ENCODE peak calls at places on chromosome 15, in six cellular contexts. One of them, this sample, is unnamed.

GRCh38 chr15:36940636-36941285 is 159.6 kb downstream of the MEIS2 start:
- DNase-seq in HFFc6: no peak
- DNase-seq in stimulated activated CD8-positive, alpha-beta memory T cell treated with anti-CD3 and anti-CD28 coated beads, Interleukin-4, amount 100 ng/mL, for 1 hour: no peak
- DNase-seq in AG10803: no peak
- DNase-seq in T-helper 17 cell: no peak
- DNase-seq in stimulated activated effector memory CD8-positive, alpha-beta T cell treated with anti-CD3 and anti-CD28 coated beads, Interleukin-12 subunit alpha, Interleukin-12 subunit beta, amount 100 ng/mL, for 72 hours: no peak
- DNase-seq in this sample: no peak

GRCh38 chr15:79408041-79408440 is 24.1 kb upstream of the MINAR1 start:
- DNase-seq in HFFc6: peak
- DNase-seq in stimulated activated CD8-positive, alpha-beta memory T cell treated with anti-CD3 and anti-CD28 coated beads, Interleukin-4, amount 100 ng/mL, for 1 hour: no peak
- DNase-seq in AG10803: peak
- DNase-seq in T-helper 17 cell: no peak
- DNase-seq in stimulated activated effector memory CD8-positive, alpha-beta T cell treated with anti-CD3 and anti-CD28 coated beads, Interleukin-12 subunit alpha, Interleukin-12 subunit beta, amount 100 ng/mL, for 72 hours: no peak
- DNase-seq in this sample: no peak

GRCh38 chr15:99187886-99188285 is 61.5 kb downstream of the TTC23 start:
- DNase-seq in HFFc6: no peak
- DNase-seq in stimulated activated CD8-positive, alpha-beta memory T cell treated with anti-CD3 and anti-CD28 coated beads, Interleukin-4, amount 100 ng/mL, for 1 hour: no peak
- DNase-seq in AG10803: no peak
- DNase-seq in T-helper 17 cell: no peak
- DNase-seq in stimulated activated effector memory CD8-positive, alpha-beta T cell treated with anti-CD3 and anti-CD28 coated beads, Interleukin-12 subunit alpha, Interleukin-12 subunit beta, amount 100 ng/mL, for 72 hours: no peak
- DNase-seq in this sample: no peak

GRCh38 chr15:50113187-50113505 is 5.9 kb downstream of the ATP8B4 start:
- DNase-seq in HFFc6: no peak
- DNase-seq in stimulated activated CD8-positive, alpha-beta memory T cell treated with anti-CD3 and anti-CD28 coated beads, Interleukin-4, amount 100 ng/mL, for 1 hour: no peak
- DNase-seq in AG10803: no peak
- DNase-seq in T-helper 17 cell: no peak
- DNase-seq in stimulated activated effector memory CD8-positive, alpha-beta T cell treated with anti-CD3 and anti-CD28 coated beads, Interleukin-12 subunit alpha, Interleukin-12 subunit beta, amount 100 ng/mL, for 72 hours: no peak
- DNase-seq in this sample: no peak

GRCh38 chr15:63041982-63042878 is at the start of gene TPM1:
- DNase-seq in HFFc6: peak
- DNase-seq in stimulated activated CD8-positive, alpha-beta memory T cell treated with anti-CD3 and anti-CD28 coated beads, Interleukin-4, amount 100 ng/mL, for 1 hour: no peak
- DNase-seq in AG10803: peak
- DNase-seq in T-helper 17 cell: no peak
- DNase-seq in stimulated activated effector memory CD8-positive, alpha-beta T cell treated with anti-CD3 and anti-CD28 coated beads, Interleukin-12 subunit alpha, Interleukin-12 subunit beta, amount 100 ng/mL, for 72 hours: peak
- DNase-seq in this sample: no peak

GRCh38 chr15:66252411-66253295 is 897 bp downstream of the MEGF11 start:
- DNase-seq in HFFc6: peak
- DNase-seq in stimulated activated CD8-positive, alpha-beta memory T cell treated with anti-CD3 and anti-CD28 coated beads, Interleukin-4, amount 100 ng/mL, for 1 hour: no peak
- DNase-seq in AG10803: peak
- DNase-seq in T-helper 17 cell: peak
- DNase-seq in stimulated activated effector memory CD8-positive, alpha-beta T cell treated with anti-CD3 and anti-CD28 coated beads, Interleukin-12 subunit alpha, Interleukin-12 subunit beta, amount 100 ng/mL, for 72 hours: peak
- DNase-seq in this sample: peak

GRCh38 chr15:40991355-40991754 is 38.1 kb downstream of the CHAC1 start:
- DNase-seq in HFFc6: no peak
- DNase-seq in stimulated activated CD8-positive, alpha-beta memory T cell treated with anti-CD3 and anti-CD28 coated beads, Interleukin-4, amount 100 ng/mL, for 1 hour: no peak
- DNase-seq in AG10803: no peak
- DNase-seq in T-helper 17 cell: no peak
- DNase-seq in stimulated activated effector memory CD8-positive, alpha-beta T cell treated with anti-CD3 and anti-CD28 coated beads, Interleukin-12 subunit alpha, Interleukin-12 subunit beta, amount 100 ng/mL, for 72 hours: no peak
- DNase-seq in this sample: no peak

GRCh38 chr15:98745650-98746374 is 97.5 kb downstream of the IGF1R start:
- DNase-seq in HFFc6: peak
- DNase-seq in stimulated activated CD8-positive, alpha-beta memory T cell treated with anti-CD3 and anti-CD28 coated beads, Interleukin-4, amount 100 ng/mL, for 1 hour: no peak
- DNase-seq in AG10803: peak
- DNase-seq in T-helper 17 cell: no peak
- DNase-seq in stimulated activated effector memory CD8-positive, alpha-beta T cell treated with anti-CD3 and anti-CD28 coated beads, Interleukin-12 subunit alpha, Interleukin-12 subunit beta, amount 100 ng/mL, for 72 hours: no peak
- DNase-seq in this sample: no peak

GRCh38 chr15:77851696-77852095 is 219.0 kb upstream of the LINGO1 start:
- DNase-seq in HFFc6: no peak
- DNase-seq in stimulated activated CD8-positive, alpha-beta memory T cell treated with anti-CD3 and anti-CD28 coated beads, Interleukin-4, amount 100 ng/mL, for 1 hour: no peak
- DNase-seq in AG10803: no peak
- DNase-seq in T-helper 17 cell: no peak
- DNase-seq in stimulated activated effector memory CD8-positive, alpha-beta T cell treated with anti-CD3 and anti-CD28 coated beads, Interleukin-12 subunit alpha, Interleukin-12 subunit beta, amount 100 ng/mL, for 72 hours: no peak
- DNase-seq in this sample: no peak

GRCh38 chr15:79475312-79475711 is 43.2 kb downstream of the MINAR1 start:
- DNase-seq in HFFc6: peak
- DNase-seq in stimulated activated CD8-positive, alpha-beta memory T cell treated with anti-CD3 and anti-CD28 coated beads, Interleukin-4, amount 100 ng/mL, for 1 hour: no peak
- DNase-seq in AG10803: peak
- DNase-seq in T-helper 17 cell: no peak
- DNase-seq in stimulated activated effector memory CD8-positive, alpha-beta T cell treated with anti-CD3 and anti-CD28 coated beads, Interleukin-12 subunit alpha, Interleukin-12 subunit beta, amount 100 ng/mL, for 72 hours: no peak
- DNase-seq in this sample: no peak

GRCh38 chr15:63288778-63289378 is 11.5 kb downstream of the APH1B start:
- DNase-seq in HFFc6: peak
- DNase-seq in stimulated activated CD8-positive, alpha-beta memory T cell treated with anti-CD3 and anti-CD28 coated beads, Interleukin-4, amount 100 ng/mL, for 1 hour: no peak
- DNase-seq in AG10803: peak
- DNase-seq in T-helper 17 cell: no peak
- DNase-seq in stimulated activated effector memory CD8-positive, alpha-beta T cell treated with anti-CD3 and anti-CD28 coated beads, Interleukin-12 subunit alpha, Interleukin-12 subunit beta, amount 100 ng/mL, for 72 hours: no peak
- DNase-seq in this sample: peak

GRCh38 chr15:39828374-39828931 is 45.8 kb upstream of the FSIP1 start:
- DNase-seq in HFFc6: peak
- DNase-seq in stimulated activated CD8-positive, alpha-beta memory T cell treated with anti-CD3 and anti-CD28 coated beads, Interleukin-4, amount 100 ng/mL, for 1 hour: no peak
- DNase-seq in AG10803: peak
- DNase-seq in T-helper 17 cell: no peak
- DNase-seq in stimulated activated effector memory CD8-positive, alpha-beta T cell treated with anti-CD3 and anti-CD28 coated beads, Interleukin-12 subunit alpha, Interleukin-12 subunit beta, amount 100 ng/mL, for 72 hours: no peak
- DNase-seq in this sample: no peak

GRCh38 chr15:86183765-86184491 is 104.3 kb downstream of the AGBL1 start:
- DNase-seq in HFFc6: no peak
- DNase-seq in stimulated activated CD8-positive, alpha-beta memory T cell treated with anti-CD3 and anti-CD28 coated beads, Interleukin-4, amount 100 ng/mL, for 1 hour: no peak
- DNase-seq in AG10803: no peak
- DNase-seq in T-helper 17 cell: no peak
- DNase-seq in stimulated activated effector memory CD8-positive, alpha-beta T cell treated with anti-CD3 and anti-CD28 coated beads, Interleukin-12 subunit alpha, Interleukin-12 subunit beta, amount 100 ng/mL, for 72 hours: no peak
- DNase-seq in this sample: no peak

GRCh38 chr15:38070778-38071177 is 136.3 kb downstream of the TMCO5A start:
- DNase-seq in HFFc6: no peak
- DNase-seq in stimulated activated CD8-positive, alpha-beta memory T cell treated with anti-CD3 and anti-CD28 coated beads, Interleukin-4, amount 100 ng/mL, for 1 hour: no peak
- DNase-seq in AG10803: no peak
- DNase-seq in T-helper 17 cell: no peak
- DNase-seq in stimulated activated effector memory CD8-positive, alpha-beta T cell treated with anti-CD3 and anti-CD28 coated beads, Interleukin-12 subunit alpha, Interleukin-12 subunit beta, amount 100 ng/mL, for 72 hours: no peak
- DNase-seq in this sample: no peak

GRCh38 chr15:58738051-58738707 is 11.3 kb downstream of the ADAM10 start:
- DNase-seq in HFFc6: no peak
- DNase-seq in stimulated activated CD8-positive, alpha-beta memory T cell treated with anti-CD3 and anti-CD28 coated beads, Interleukin-4, amount 100 ng/mL, for 1 hour: no peak
- DNase-seq in AG10803: peak
- DNase-seq in T-helper 17 cell: no peak
- DNase-seq in stimulated activated effector memory CD8-positive, alpha-beta T cell treated with anti-CD3 and anti-CD28 coated beads, Interleukin-12 subunit alpha, Interleukin-12 subunit beta, amount 100 ng/mL, for 72 hours: no peak
- DNase-seq in this sample: no peak

GRCh38 chr15:49372366-49372765 is 50.7 kb upstream of the FGF7 start:
- DNase-seq in HFFc6: no peak
- DNase-seq in stimulated activated CD8-positive, alpha-beta memory T cell treated with anti-CD3 and anti-CD28 coated beads, Interleukin-4, amount 100 ng/mL, for 1 hour: no peak
- DNase-seq in AG10803: no peak
- DNase-seq in T-helper 17 cell: no peak
- DNase-seq in stimulated activated effector memory CD8-positive, alpha-beta T cell treated with anti-CD3 and anti-CD28 coated beads, Interleukin-12 subunit alpha, Interleukin-12 subunit beta, amount 100 ng/mL, for 72 hours: no peak
- DNase-seq in this sample: no peak

GRCh38 chr15:68517285-68517711 is 61.5 kb upstream of the CORO2B start:
- DNase-seq in HFFc6: peak
- DNase-seq in stimulated activated CD8-positive, alpha-beta memory T cell treated with anti-CD3 and anti-CD28 coated beads, Interleukin-4, amount 100 ng/mL, for 1 hour: no peak
- DNase-seq in AG10803: peak
- DNase-seq in T-helper 17 cell: no peak
- DNase-seq in stimulated activated effector memory CD8-positive, alpha-beta T cell treated with anti-CD3 and anti-CD28 coated beads, Interleukin-12 subunit alpha, Interleukin-12 subunit beta, amount 100 ng/mL, for 72 hours: no peak
- DNase-seq in this sample: no peak

GRCh38 chr15:74228723-74229081 is 7.4 kb upstream of the CCDC33 start:
- DNase-seq in HFFc6: no peak
- DNase-seq in stimulated activated CD8-positive, alpha-beta memory T cell treated with anti-CD3 and anti-CD28 coated beads, Interleukin-4, amount 100 ng/mL, for 1 hour: no peak
- DNase-seq in AG10803: no peak
- DNase-seq in T-helper 17 cell: no peak
- DNase-seq in stimulated activated effector memory CD8-positive, alpha-beta T cell treated with anti-CD3 and anti-CD28 coated beads, Interleukin-12 subunit alpha, Interleukin-12 subunit beta, amount 100 ng/mL, for 72 hours: no peak
- DNase-seq in this sample: no peak

GRCh38 chr15:32799904-32800535 is 82.2 kb downstream of the GREM1 start:
- DNase-seq in HFFc6: no peak
- DNase-seq in stimulated activated CD8-positive, alpha-beta memory T cell treated with anti-CD3 and anti-CD28 coated beads, Interleukin-4, amount 100 ng/mL, for 1 hour: no peak
- DNase-seq in AG10803: no peak
- DNase-seq in T-helper 17 cell: no peak
- DNase-seq in stimulated activated effector memory CD8-positive, alpha-beta T cell treated with anti-CD3 and anti-CD28 coated beads, Interleukin-12 subunit alpha, Interleukin-12 subunit beta, amount 100 ng/mL, for 72 hours: no peak
- DNase-seq in this sample: no peak

GRCh38 chr15:82950746-82951370 is 1.7 kb downstream of the HOMER2 start:
- DNase-seq in HFFc6: no peak
- DNase-seq in stimulated activated CD8-positive, alpha-beta memory T cell treated with anti-CD3 and anti-CD28 coated beads, Interleukin-4, amount 100 ng/mL, for 1 hour: no peak
- DNase-seq in AG10803: peak
- DNase-seq in T-helper 17 cell: no peak
- DNase-seq in stimulated activated effector memory CD8-positive, alpha-beta T cell treated with anti-CD3 and anti-CD28 coated beads, Interleukin-12 subunit alpha, Interleukin-12 subunit beta, amount 100 ng/mL, for 72 hours: no peak
- DNase-seq in this sample: no peak

GRCh38 chr15:64883097-64883581 is 28.6 kb upstream of the ANKDD1A start:
- DNase-seq in HFFc6: no peak
- DNase-seq in stimulated activated CD8-positive, alpha-beta memory T cell treated with anti-CD3 and anti-CD28 coated beads, Interleukin-4, amount 100 ng/mL, for 1 hour: no peak
- DNase-seq in AG10803: peak
- DNase-seq in T-helper 17 cell: no peak
- DNase-seq in stimulated activated effector memory CD8-positive, alpha-beta T cell treated with anti-CD3 and anti-CD28 coated beads, Interleukin-12 subunit alpha, Interleukin-12 subunit beta, amount 100 ng/mL, for 72 hours: peak
- DNase-seq in this sample: no peak

GRCh38 chr15:70447927-70448698 is 315.2 kb downstream of the UACA start:
- DNase-seq in HFFc6: no peak
- DNase-seq in stimulated activated CD8-positive, alpha-beta memory T cell treated with anti-CD3 and anti-CD28 coated beads, Interleukin-4, amount 100 ng/mL, for 1 hour: no peak
- DNase-seq in AG10803: no peak
- DNase-seq in T-helper 17 cell: no peak
- DNase-seq in stimulated activated effector memory CD8-positive, alpha-beta T cell treated with anti-CD3 and anti-CD28 coated beads, Interleukin-12 subunit alpha, Interleukin-12 subunit beta, amount 100 ng/mL, for 72 hours: peak
- DNase-seq in this sample: no peak

GRCh38 chr15:66912441-66912840 is 153.0 kb upstream of the SMAD3 start:
- DNase-seq in HFFc6: no peak
- DNase-seq in stimulated activated CD8-positive, alpha-beta memory T cell treated with anti-CD3 and anti-CD28 coated beads, Interleukin-4, amount 100 ng/mL, for 1 hour: no peak
- DNase-seq in AG10803: no peak
- DNase-seq in T-helper 17 cell: no peak
- DNase-seq in stimulated activated effector memory CD8-positive, alpha-beta T cell treated with anti-CD3 and anti-CD28 coated beads, Interleukin-12 subunit alpha, Interleukin-12 subunit beta, amount 100 ng/mL, for 72 hours: no peak
- DNase-seq in this sample: no peak

GRCh38 chr15:66704783-66705113 is 2.7 kb downstream of the SMAD6 start:
- DNase-seq in HFFc6: no peak
- DNase-seq in stimulated activated CD8-positive, alpha-beta memory T cell treated with anti-CD3 and anti-CD28 coated beads, Interleukin-4, amount 100 ng/mL, for 1 hour: no peak
- DNase-seq in AG10803: no peak
- DNase-seq in T-helper 17 cell: no peak
- DNase-seq in stimulated activated effector memory CD8-positive, alpha-beta T cell treated with anti-CD3 and anti-CD28 coated beads, Interleukin-12 subunit alpha, Interleukin-12 subunit beta, amount 100 ng/mL, for 72 hours: no peak
- DNase-seq in this sample: no peak

GRCh38 chr15:74794248-74794969 is 12.5 kb downstream of the CSK start:
- DNase-seq in HFFc6: no peak
- DNase-seq in stimulated activated CD8-positive, alpha-beta memory T cell treated with anti-CD3 and anti-CD28 coated beads, Interleukin-4, amount 100 ng/mL, for 1 hour: no peak
- DNase-seq in AG10803: no peak
- DNase-seq in T-helper 17 cell: no peak
- DNase-seq in stimulated activated effector memory CD8-positive, alpha-beta T cell treated with anti-CD3 and anti-CD28 coated beads, Interleukin-12 subunit alpha, Interleukin-12 subunit beta, amount 100 ng/mL, for 72 hours: no peak
- DNase-seq in this sample: no peak

GRCh38 chr15:28260722-28261121 is 61.3 kb downstream of the HERC2 start:
- DNase-seq in HFFc6: no peak
- DNase-seq in stimulated activated CD8-positive, alpha-beta memory T cell treated with anti-CD3 and anti-CD28 coated beads, Interleukin-4, amount 100 ng/mL, for 1 hour: no peak
- DNase-seq in AG10803: no peak
- DNase-seq in T-helper 17 cell: no peak
- DNase-seq in stimulated activated effector memory CD8-positive, alpha-beta T cell treated with anti-CD3 and anti-CD28 coated beads, Interleukin-12 subunit alpha, Interleukin-12 subunit beta, amount 100 ng/mL, for 72 hours: no peak
- DNase-seq in this sample: no peak

GRCh38 chr15:48358681-48359152 is 27.5 kb downstream of the DUT start:
- DNase-seq in HFFc6: no peak
- DNase-seq in stimulated activated CD8-positive, alpha-beta memory T cell treated with anti-CD3 and anti-CD28 coated beads, Interleukin-4, amount 100 ng/mL, for 1 hour: no peak
- DNase-seq in AG10803: peak
- DNase-seq in T-helper 17 cell: no peak
- DNase-seq in stimulated activated effector memory CD8-positive, alpha-beta T cell treated with anti-CD3 and anti-CD28 coated beads, Interleukin-12 subunit alpha, Interleukin-12 subunit beta, amount 100 ng/mL, for 72 hours: no peak
- DNase-seq in this sample: no peak

GRCh38 chr15:64013179-64014043 is 32.9 kb downstream of the DAPK2 start:
- DNase-seq in HFFc6: peak
- DNase-seq in stimulated activated CD8-positive, alpha-beta memory T cell treated with anti-CD3 and anti-CD28 coated beads, Interleukin-4, amount 100 ng/mL, for 1 hour: no peak
- DNase-seq in AG10803: peak
- DNase-seq in T-helper 17 cell: no peak
- DNase-seq in stimulated activated effector memory CD8-positive, alpha-beta T cell treated with anti-CD3 and anti-CD28 coated beads, Interleukin-12 subunit alpha, Interleukin-12 subunit beta, amount 100 ng/mL, for 72 hours: no peak
- DNase-seq in this sample: no peak

GRCh38 chr15:31136016-31136415 is 34.5 kb upstream of the TRPM1 start:
- DNase-seq in HFFc6: no peak
- DNase-seq in stimulated activated CD8-positive, alpha-beta memory T cell treated with anti-CD3 and anti-CD28 coated beads, Interleukin-4, amount 100 ng/mL, for 1 hour: no peak
- DNase-seq in AG10803: no peak
- DNase-seq in T-helper 17 cell: no peak
- DNase-seq in stimulated activated effector memory CD8-positive, alpha-beta T cell treated with anti-CD3 and anti-CD28 coated beads, Interleukin-12 subunit alpha, Interleukin-12 subunit beta, amount 100 ng/mL, for 72 hours: no peak
- DNase-seq in this sample: no peak

GRCh38 chr15:39426552-39427532 is 154.0 kb upstream of the THBS1 start:
- DNase-seq in HFFc6: no peak
- DNase-seq in stimulated activated CD8-positive, alpha-beta memory T cell treated with anti-CD3 and anti-CD28 coated beads, Interleukin-4, amount 100 ng/mL, for 1 hour: peak
- DNase-seq in AG10803: peak
- DNase-seq in T-helper 17 cell: peak
- DNase-seq in stimulated activated effector memory CD8-positive, alpha-beta T cell treated with anti-CD3 and anti-CD28 coated beads, Interleukin-12 subunit alpha, Interleukin-12 subunit beta, amount 100 ng/mL, for 72 hours: peak
- DNase-seq in this sample: no peak

GRCh38 chr15:84142888-84143337 is 92.7 kb upstream of the GOLGA6L4 start:
- DNase-seq in HFFc6: peak
- DNase-seq in stimulated activated CD8-positive, alpha-beta memory T cell treated with anti-CD3 and anti-CD28 coated beads, Interleukin-4, amount 100 ng/mL, for 1 hour: peak
- DNase-seq in AG10803: peak
- DNase-seq in T-helper 17 cell: peak
- DNase-seq in stimulated activated effector memory CD8-positive, alpha-beta T cell treated with anti-CD3 and anti-CD28 coated beads, Interleukin-12 subunit alpha, Interleukin-12 subunit beta, amount 100 ng/mL, for 72 hours: peak
- DNase-seq in this sample: peak

GRCh38 chr15:100786901-100787566 is 92.6 kb upstream of the ALDH1A3 start:
- DNase-seq in HFFc6: no peak
- DNase-seq in stimulated activated CD8-positive, alpha-beta memory T cell treated with anti-CD3 and anti-CD28 coated beads, Interleukin-4, amount 100 ng/mL, for 1 hour: no peak
- DNase-seq in AG10803: no peak
- DNase-seq in T-helper 17 cell: no peak
- DNase-seq in stimulated activated effector memory CD8-positive, alpha-beta T cell treated with anti-CD3 and anti-CD28 coated beads, Interleukin-12 subunit alpha, Interleukin-12 subunit beta, amount 100 ng/mL, for 72 hours: no peak
- DNase-seq in this sample: no peak

GRCh38 chr15:69093127-69093526 is 67.3 kb upstream of the GLCE start:
- DNase-seq in HFFc6: peak
- DNase-seq in stimulated activated CD8-positive, alpha-beta memory T cell treated with anti-CD3 and anti-CD28 coated beads, Interleukin-4, amount 100 ng/mL, for 1 hour: no peak
- DNase-seq in AG10803: no peak
- DNase-seq in T-helper 17 cell: no peak
- DNase-seq in stimulated activated effector memory CD8-positive, alpha-beta T cell treated with anti-CD3 and anti-CD28 coated beads, Interleukin-12 subunit alpha, Interleukin-12 subunit beta, amount 100 ng/mL, for 72 hours: no peak
- DNase-seq in this sample: peak

GRCh38 chr15:67700023-67700422 is 125.3 kb upstream of the SKOR1 start:
- DNase-seq in HFFc6: peak
- DNase-seq in stimulated activated CD8-positive, alpha-beta memory T cell treated with anti-CD3 and anti-CD28 coated beads, Interleukin-4, amount 100 ng/mL, for 1 hour: no peak
- DNase-seq in AG10803: peak
- DNase-seq in T-helper 17 cell: no peak
- DNase-seq in stimulated activated effector memory CD8-positive, alpha-beta T cell treated with anti-CD3 and anti-CD28 coated beads, Interleukin-12 subunit alpha, Interleukin-12 subunit beta, amount 100 ng/mL, for 72 hours: no peak
- DNase-seq in this sample: no peak